ENCODE peak calls at places on chromosome 2, in seven cellular contexts. F, M, U, D, R, E and O are unnamed samples.

GRCh38 chr2:10126627-10127026 is 4.1 kb downstream of the RRM2 start:
- DNase-seq in F (no peak), U (no peak), E (peak; percentile 46), D (no peak), R (no peak), M (no peak), O (no peak)

GRCh38 chr2:132923787-132924186 is 253.8 kb upstream of the LYPD1 start:
- DNase-seq in F (no peak), R (no peak), U (no peak), E (no peak), M (no peak), D (no peak), O (no peak)

GRCh38 chr2:102284611-102285010 is 26.8 kb upstream of the IL1RL1 start:
- DNase-seq in E (no peak), U (no peak), D (no peak), R (no peak), M (no peak), F (no peak), O (no peak)

GRCh38 chr2:142180820-142181533 is 50.2 kb upstream of the LRP1B start:
- DNase-seq in D (no peak), R (no peak), E (no peak), U (peak; percentile 17), F (peak; percentile 10), M (no peak), O (peak; percentile 40)

GRCh38 chr2:75561566-75562512 is 1.1 kb upstream of the EVA1A start:
- DNase-seq in F (no peak), E (no peak), R (no peak), D (no peak), U (peak; percentile 50), M (no peak), O (no peak)

GRCh38 chr2:65416945-65417344 is 15.5 kb downstream of the SPRED2 start:
- DNase-seq in F (no peak), E (no peak), U (no peak), D (no peak), M (no peak), R (no peak), O (no peak)

GRCh38 chr2:190693533-190694226 is 44.8 kb downstream of the NAB1 start:
- DNase-seq in R (no peak), E (no peak), F (no peak), D (no peak), U (no peak), M (no peak), O (no peak)

GRCh38 chr2:240133401-240133800 is 2.7 kb downstream of the COPS9 start:
- DNase-seq in U (no peak), R (no peak), D (no peak), M (no peak), E (peak; percentile 9), F (no peak), O (peak; percentile 19)

GRCh38 chr2:176297067-176297466 is 27.8 kb downstream of the MTX2 start:
- DNase-seq in R (no peak), U (peak; percentile 8), E (no peak), M (no peak), F (peak; percentile 13), D (no peak), O (no peak)

GRCh38 chr2:98598781-98599428 is 9.4 kb downstream of the COA5 start:
- DNase-seq in D (no peak), E (no peak), M (no peak), R (no peak), U (peak; percentile 7), F (no peak), O (no peak)

GRCh38 chr2:173346035-173346434 is 8.6 kb upstream of the CDCA7 start:
- DNase-seq in D (no peak), M (no peak), F (no peak), E (no peak), U (no peak), R (no peak), O (no peak)

GRCh38 chr2:205822578-205822977 is 140.3 kb downstream of the NRP2 start:
- DNase-seq in D (no peak), E (no peak), M (no peak), U (peak; percentile 48), F (no peak), R (no peak), O (no peak)

GRCh38 chr2:128879161-128879560 is 560.5 kb upstream of the HS6ST1 start:
- DNase-seq in U (no peak), R (no peak), E (no peak), D (no peak), M (no peak), F (no peak), O (peak; percentile 57)

GRCh38 chr2:240198226-240198625 is 57.8 kb upstream of the OTOS start:
- DNase-seq in F (no peak), E (peak; percentile 8), U (no peak), D (no peak), R (no peak), M (no peak), O (no peak)

GRCh38 chr2:88016948-88017779 is 817 bp upstream of the RNU2-63P start:
- DNase-seq in R (peak; percentile 42), D (no peak), U (no peak), M (no peak), E (no peak), F (peak; percentile 79), O (peak; percentile 84)

GRCh38 chr2:206164261-206164862 is 4.7 kb downstream of the EEF1B2 start:
- DNase-seq in M (peak; percentile 75), R (no peak), F (peak; percentile 35), E (peak; percentile 69), D (no peak), U (peak; percentile 59), O (peak; percentile 46)

GRCh38 chr2:145741161-145741560 is 1221.2 kb upstream of the ZEB2 start:
- DNase-seq in F (no peak), U (no peak), R (no peak), E (no peak), M (no peak), D (no peak), O (no peak)

GRCh38 chr2:18598848-18599484 is 9.6 kb upstream of the NT5C1B start:
- DNase-seq in D (no peak), F (no peak), U (no peak), E (no peak), R (no peak), M (no peak), O (no peak)

GRCh38 chr2:48278590-48278989 is 251.4 kb upstream of the STON1 start:
- DNase-seq in E (no peak), R (no peak), U (no peak), D (no peak), F (no peak), M (peak; percentile 19), O (peak; percentile 19)

GRCh38 chr2:23651187-23651983 is 266.4 kb downstream of the KLHL29 start:
- DNase-seq in M (no peak), E (peak; percentile 52), D (no peak), R (no peak), F (no peak), U (peak; percentile 77), O (no peak)

GRCh38 chr2:221629478-221629877 is 57.4 kb upstream of the EPHA4 start:
- DNase-seq in R (no peak), E (no peak), U (peak; percentile 83), D (no peak), F (no peak), M (no peak), O (no peak)

GRCh38 chr2:202609381-202610145 is 25.2 kb upstream of the FAM117B start:
- DNase-seq in M (no peak), D (no peak), R (no peak), E (no peak), U (no peak), F (no peak), O (no peak)

DNA sequence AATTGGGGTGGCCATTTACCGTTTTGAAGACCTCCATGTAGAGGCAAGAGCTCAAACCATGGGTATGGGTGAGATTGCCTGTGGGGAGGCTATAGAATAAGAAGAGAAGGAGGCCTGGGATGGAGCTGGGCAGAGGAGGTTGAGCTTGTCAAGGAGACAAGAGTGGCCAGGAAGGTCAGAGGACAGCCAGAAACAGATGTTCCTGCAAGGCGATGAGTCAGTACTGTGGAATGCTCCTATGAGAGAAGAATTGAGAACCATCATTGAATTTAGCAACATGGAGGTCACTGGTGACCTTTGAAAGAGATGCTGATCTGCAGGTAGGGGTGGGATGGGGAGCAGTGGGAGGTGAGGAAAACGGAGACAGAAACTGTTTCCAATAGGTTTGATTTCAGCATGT is 3.5 kb downstream of the ACSL3 start:
- DNase-seq in E (peak; percentile 53), D (no peak), U (peak; percentile 83), R (no peak), M (peak; percentile 24), F (peak; percentile 61), O (peak; percentile 49)
- H3K4me3 ChIP-seq in E (no peak overlapping the region), D (no peak overlapping the region), U (peak overlapping the region; percentile 96), R (no peak overlapping the region), M (no peak overlapping the region), F (no peak overlapping the region), O (no peak overlapping the region)

GRCh38 chr2:36357506-36358316 is 2.1 kb downstream of the CRIM1 start:
- DNase-seq in U (peak; percentile 92), R (peak; percentile 38), D (no peak), M (peak; percentile 37), E (peak; percentile 57), F (no peak), O (peak; percentile 59)
- H3K4me3 ChIP-seq in U (peak overlapping the region; percentile 86), R (peak overlapping the region; percentile 81), D (peak overlapping the region; percentile 93), M (peak overlapping the region; percentile 85), E (no peak overlapping the region), F (no peak overlapping the region), O (peak overlapping the region; percentile 88)

DNA sequence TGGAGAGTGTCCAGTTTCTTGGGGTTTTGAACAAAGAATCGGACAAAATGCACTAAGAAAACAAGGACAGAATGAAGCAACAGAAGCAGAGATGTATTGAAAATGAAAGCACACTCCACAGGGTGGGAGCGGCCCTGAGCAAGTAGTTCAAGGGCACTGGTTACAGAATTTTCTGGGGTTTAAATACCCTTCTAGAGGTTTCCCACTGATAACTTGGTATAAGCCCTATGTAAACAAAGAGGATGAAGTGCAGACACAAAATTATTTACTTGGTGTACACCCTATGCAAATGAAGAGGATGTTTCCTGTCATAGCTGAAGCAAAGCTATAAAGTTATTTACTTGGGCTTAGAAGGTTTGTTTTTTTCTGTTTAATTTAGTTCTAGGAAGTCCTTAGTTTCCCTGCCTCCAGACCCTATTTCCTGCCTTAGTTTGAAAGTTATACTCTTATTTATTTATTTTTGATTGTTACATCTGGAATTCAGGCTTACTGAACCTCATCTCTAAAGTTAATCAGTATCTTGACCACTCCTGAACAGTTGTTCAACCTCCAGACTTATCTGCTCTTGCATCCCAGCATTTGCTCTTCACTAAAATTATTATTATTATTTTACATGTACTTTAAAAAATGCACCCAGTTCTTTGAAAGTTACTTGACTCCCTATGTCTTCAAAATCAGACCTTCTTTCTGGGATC is 193.5 kb downstream of the SPP2 start:
- DNase-seq in E (no peak), M (no peak), U (peak; percentile 70), F (no peak), R (no peak), D (no peak), O (no peak)
- H3K4me3 ChIP-seq in E (no peak overlapping the region), M (no peak overlapping the region), U (no peak overlapping the region), F (no peak overlapping the region), R (no peak overlapping the region), D (no peak overlapping the region), O (no peak overlapping the region)

DNA sequence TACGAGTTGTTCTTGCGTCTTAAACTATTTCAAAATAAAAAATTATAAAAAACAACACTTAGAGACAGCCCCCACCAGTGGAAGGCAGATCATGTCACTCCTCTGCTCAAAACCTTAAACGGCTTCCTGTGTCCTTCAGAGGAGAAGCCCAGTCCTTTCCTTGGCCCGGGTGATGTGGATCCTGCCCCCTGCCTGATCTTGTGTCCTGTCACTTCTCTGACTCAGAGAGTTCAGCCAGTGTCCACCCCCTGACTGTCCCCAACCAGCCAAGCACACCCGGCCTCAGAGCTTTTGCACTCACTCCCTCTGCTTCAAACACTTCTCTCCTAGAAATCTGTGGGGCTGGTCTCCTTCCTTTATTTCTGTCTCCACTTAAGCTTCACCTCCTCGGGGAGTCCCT is 35.4 kb downstream of the TOGARAM2 start:
- DNase-seq in D (no peak), R (peak; percentile 48), M (peak; percentile 12), U (no peak), E (peak; percentile 57), F (no peak), O (no peak)
- H3K4me3 ChIP-seq in D (no peak overlapping the region), R (no peak overlapping the region), M (no peak overlapping the region), U (no peak overlapping the region), E (no peak overlapping the region), F (no peak overlapping the region), O (no peak overlapping the region)